ENCODE peak calls at places on chromosomes 16 and 17, in six cellular contexts. G is stimulated activated CD8-positive, alpha-beta memory T cell treated with anti-CD3 and anti-CD28 coated beads, Interleukin-4, amount 100 ng/mL, for 48 hours; D is breast epithelium; I is stimulated activated CD4-positive, alpha-beta T cell treated with anti-CD3 and anti-CD28 coated beads, Interleukin-2, amount 100 ng/mL, for 48 hours; L is HCEC 1CT; H is activated effector memory CD4-positive, alpha-beta T cell treated with anti-CD3 and anti-CD28 coated beads, Interleukin-2, amount 50 U/mL, for 16 hours. W is an unnamed sample.

GRCh38 chr16:27547134-27547533 is 2.6 kb downstream of the GTF3C1 start:
- DNase-seq in G (no peak), D (no peak), I (no peak), L (peak; percentile 76), H (peak; percentile 55), W (no peak)

GRCh38 chr17:59111539-59111938 is 4.9 kb upstream of the TRIM37 start:
- DNase-seq in G (no peak), D (no peak), I (no peak), L (no peak), H (no peak), W (no peak)

GRCh38 chr17:29389994-29390855 is at the start of gene TAOK1:
- DNase-seq in G (peak; percentile 99), D (peak; percentile 99), I (peak; percentile 97), L (peak; percentile 96), H (peak; percentile 98), W (peak; percentile 98)

GRCh38 chr17:67620088-67620487 is 97.6 kb upstream of the NOL11 start:
- DNase-seq in G (no peak), D (no peak), I (no peak), L (no peak), H (no peak), W (no peak)

GRCh38 chr17:76540381-76541300 is 797 bp downstream of the PRCD start:
- DNase-seq in G (no peak), D (peak; percentile 93), I (no peak), L (peak; percentile 96), H (peak; percentile 67), W (peak; percentile 94)

GRCh38 chr16:69404275-69404805 is 18.5 kb upstream of the TERF2 start:
- DNase-seq in G (no peak), D (no peak), I (no peak), L (peak; percentile 46), H (no peak), W (no peak)

GRCh38 chr17:66230918-66231543 is 1.8 kb upstream of the APOH start:
- DNase-seq in G (no peak), D (no peak), I (no peak), L (no peak), H (no peak), W (no peak)

GRCh38 chr16:5428932-5429331 is 331.3 kb upstream of the EEF2KMT start:
- DNase-seq in G (no peak), D (no peak), I (no peak), L (no peak), H (no peak), W (no peak)

GRCh38 chr17:47275245-47275984 is 21.8 kb downstream of the ITGB3 start:
- DNase-seq in G (no peak), D (peak; percentile 68), I (no peak), L (peak; percentile 29), H (no peak), W (no peak)

GRCh38 chr17:5854871-5855554 is 215.2 kb upstream of the WSCD1 start:
- DNase-seq in G (no peak), D (no peak), I (no peak), L (no peak), H (no peak), W (no peak)

GRCh38 chr17:66605561-66605960 is 229.4 kb upstream of the CACNG5 start:
- DNase-seq in G (no peak), D (no peak), I (no peak), L (no peak), H (no peak), W (no peak)

GRCh38 chr16:88532434-88533241 is 37.6 kb upstream of the ZC3H18 start:
- DNase-seq in G (no peak), D (no peak), I (no peak), L (no peak), H (no peak), W (no peak)

GRCh38 chr17:26792486-26792885 is 501.4 kb upstream of the WSB1 start:
- DNase-seq in G (no peak), D (no peak), I (no peak), L (no peak), H (no peak), W (no peak)

GRCh38 chr17:11366451-11366850 is 125.4 kb downstream of the SHISA6 start:
- DNase-seq in G (no peak), D (no peak), I (no peak), L (no peak), H (no peak), W (no peak)

GRCh38 chr17:82668631-82669099 is 20.4 kb upstream of the WDR45B start:
- DNase-seq in G (peak; percentile 64), D (no peak), I (peak; percentile 36), L (no peak), H (peak; percentile 66), W (peak; percentile 71)

GRCh38 chr17:1040216-1040600 is 43.3 kb downstream of the TIMM22 start:
- DNase-seq in G (no peak), D (no peak), I (no peak), L (no peak), H (no peak), W (no peak)

GRCh38 chr16:6146874-6147425 is 1049.4 kb upstream of the EEF2KMT start:
- DNase-seq in G (no peak), D (no peak), I (no peak), L (no peak), H (no peak), W (no peak)

GRCh38 chr17:38464251-38464722 is 36.0 kb downstream of the ARHGAP23 start:
- DNase-seq in G (no peak), D (no peak), I (no peak), L (no peak), H (no peak), W (no peak)

GRCh38 chr16:19678804-19679203 is 39.2 kb downstream of the KNOP1 start:
- DNase-seq in G (no peak), D (no peak), I (no peak), L (no peak), H (no peak), W (no peak)

GRCh38 chr17:45648642-45649041 is 135.5 kb upstream of the CRHR1 start:
- DNase-seq in G (peak; percentile 33), D (no peak), I (no peak), L (no peak), H (no peak), W (no peak)

GRCh38 chr16:63442246-63442645 is 1406.0 kb upstream of the CDH8 start:
- DNase-seq in G (no peak), D (no peak), I (no peak), L (no peak), H (no peak), W (no peak)

GRCh38 chr17:65487161-65487560 is 74.3 kb downstream of the AXIN2 start:
- DNase-seq in G (no peak), D (no peak), I (no peak), L (no peak), H (no peak), W (no peak)

GRCh38 chr17:80811181-80812105 is 180.2 kb upstream of the CHMP6 start:
- DNase-seq in G (no peak), D (peak; percentile 22), I (no peak), L (no peak), H (peak; percentile 69), W (no peak)

GRCh38 chr16:11076259-11077018 is 132.1 kb downstream of the CLEC16A start:
- DNase-seq in G (peak; percentile 87), D (no peak), I (peak; percentile 62), L (no peak), H (peak; percentile 87), W (no peak)

GRCh38 chr17:43825567-43825966 is 7.4 kb downstream of the MPP3 start:
- DNase-seq in G (no peak), D (no peak), I (no peak), L (no peak), H (peak; percentile 31), W (no peak)

GRCh38 chr17:65627892-65628622 is 66.6 kb upstream of the AXIN2 start:
- DNase-seq in G (no peak), D (peak; percentile 63), I (no peak), L (peak; percentile 82), H (no peak), W (peak; percentile 65)

GRCh38 chr17:76048711-76049110 is 21.6 kb upstream of the EVPL start:
- DNase-seq in G (no peak), D (no peak), I (no peak), L (no peak), H (no peak), W (no peak)

GRCh38 chr17:28379814-28380571 is 8.5 kb downstream of the SARM1 start:
- DNase-seq in G (no peak), D (no peak), I (no peak), L (no peak), H (no peak), W (peak; percentile 40)

GRCh38 chr17:16934836-16935235 is 37.1 kb downstream of the TNFRSF13B start:
- DNase-seq in G (no peak), D (peak; percentile 46), I (no peak), L (no peak), H (peak; percentile 50), W (no peak)

GRCh38 chr17:47363171-47363570 is 39.4 kb downstream of the EFCAB13 start:
- DNase-seq in G (no peak), D (no peak), I (no peak), L (no peak), H (no peak), W (no peak)

GRCh38 chr17:71085238-71086033 is 916.1 kb downstream of the KCNJ2 start:
- DNase-seq in G (no peak), D (no peak), I (no peak), L (no peak), H (no peak), W (peak; percentile 18)

GRCh38 chr17:17811381-17812210 is 25.2 kb downstream of the SREBF1 start:
- DNase-seq in G (no peak), D (peak; percentile 74), I (no peak), L (no peak), H (no peak), W (no peak)

GRCh38 chr16:21150375-21151001 is at the start of gene DNAH3:
- DNase-seq in G (no peak), D (no peak), I (no peak), L (no peak), H (no peak), W (no peak)

GRCh38 chr17:44636562-44636961 is 19.7 kb upstream of the MEIOC start:
- DNase-seq in G (no peak), D (no peak), I (no peak), L (peak; percentile 53), H (no peak), W (peak; percentile 16)

GRCh38 chr16:78230832-78231231 is 131.4 kb downstream of the WWOX start:
- DNase-seq in G (no peak), D (no peak), I (no peak), L (peak; percentile 13), H (no peak), W (no peak)

GRCh38 chr16:72895951-72896350 is 152.0 kb downstream of the ZFHX3 start:
- DNase-seq in G (no peak), D (no peak), I (no peak), L (no peak), H (no peak), W (no peak)

GRCh38 chr17:57524790-57525543 is 220.1 kb downstream of the CCDC182 start:
- DNase-seq in G (no peak), D (no peak), I (no peak), L (no peak), H (no peak), W (no peak)

GRCh38 chr16:12637002-12637401 is 166.7 kb downstream of the CPPED1 start:
- DNase-seq in G (peak; percentile 17), D (no peak), I (no peak), L (no peak), H (no peak), W (no peak)

GRCh38 chr17:50568659-50569058 is 8.1 kb downstream of the CACNA1G start:
- DNase-seq in G (no peak), D (no peak), I (no peak), L (no peak), H (no peak), W (no peak)